ENCODE peak calls at places on chromosomes 2 and 18, in nine cellular contexts. A, D, S, F, T, G, O, Q and N are unnamed samples.

GRCh38 chr18:33440011-33440383 is 524 bp downstream of the CCDC178 start:
- DNase-seq in T (no peak), D (no peak), A (no peak), Q (peak; percentile 83), O (peak; percentile 46), F (peak; percentile 45), S (peak; percentile 8), G (no peak), N (no peak)

GRCh38 chr2:215626812-215627281 is 191.0 kb upstream of the FN1 start:
- DNase-seq in F (no peak), S (no peak), D (no peak), O (peak; percentile 79), A (no peak), Q (no peak), T (no peak), G (no peak), N (no peak)

GRCh38 chr2:51921076-51921475 is 889.1 kb upstream of the NRXN1 start:
- DNase-seq in A (no peak), Q (no peak), S (no peak), O (no peak), T (no peak), F (no peak), D (no peak), G (no peak), N (no peak)

GRCh38 chr2:60079562-60079961 is 473.9 kb downstream of the BCL11A start:
- DNase-seq in O (no peak), S (no peak), T (no peak), A (no peak), F (no peak), G (no peak), Q (no peak), D (no peak), N (no peak)

GRCh38 chr2:110903548-110903947 is 171.2 kb downstream of the ACOXL start:
- DNase-seq in S (no peak), F (no peak), G (no peak), O (no peak), T (no peak), A (peak; percentile 51), Q (no peak), D (no peak), N (no peak)

GRCh38 chr18:62578980-62579511 is 56.2 kb downstream of the ZCCHC2 start:
- DNase-seq in T (no peak), A (no peak), F (no peak), S (no peak), Q (no peak), D (no peak), O (peak; percentile 28), G (no peak), N (no peak)

GRCh38 chr2:10256525-10257031 is 46.1 kb upstream of the HPCAL1 start:
- DNase-seq in T (no peak), Q (no peak), G (no peak), F (no peak), D (no peak), A (no peak), O (no peak), S (no peak), N (no peak)

GRCh38 chr2:166106431-166107015 is 21.3 kb downstream of the SCN1A start:
- DNase-seq in D (no peak), Q (peak; percentile 63), S (peak; percentile 17), A (no peak), T (no peak), O (peak; percentile 68), G (no peak), F (no peak), N (no peak)

GRCh38 chr18:7084766-7085080 is 32.9 kb downstream of the LAMA1 start:
- DNase-seq in T (no peak), D (no peak), O (no peak), F (no peak), A (no peak), Q (no peak), S (no peak), G (no peak), N (no peak)

GRCh38 chr2:79219383-79219988 is 59.9 kb upstream of the REG3A start:
- DNase-seq in G (peak; percentile 8), T (peak; percentile 8), D (no peak), Q (peak; percentile 74), O (peak; percentile 7), S (peak; percentile 73), A (peak; percentile 80), F (no peak), N (no peak)

GRCh38 chr2:136008205-136008865 is 22.9 kb upstream of the DARS1 start:
- DNase-seq in G (no peak), F (peak; percentile 54), O (no peak), D (peak; percentile 19), T (no peak), A (peak; percentile 85), S (no peak), Q (no peak), N (peak; percentile 81)

GRCh38 chr18:12741351-12741750 is 38.5 kb downstream of the PSMG2 start:
- DNase-seq in S (no peak), D (no peak), O (no peak), Q (no peak), A (no peak), G (no peak), T (peak; percentile 94), F (no peak), N (no peak)

GRCh38 chr18:45957100-45957499 is 10.0 kb downstream of the EPG5 start:
- DNase-seq in G (no peak), A (no peak), D (no peak), O (no peak), F (no peak), Q (no peak), S (no peak), T (no peak), N (no peak)

GRCh38 chr18:62939433-62939832 is 224.1 kb downstream of the PHLPP1 start:
- DNase-seq in D (no peak), O (peak; percentile 82), T (no peak), F (no peak), A (no peak), S (peak; percentile 13), Q (no peak), G (no peak), N (no peak)

GRCh38 chr2:105249891-105250290 is 8.3 kb downstream of the GPR45 start:
- DNase-seq in O (no peak), G (no peak), D (no peak), Q (no peak), A (no peak), F (no peak), T (no peak), S (no peak), N (no peak)

GRCh38 chr18:11995445-11996189 is 14.3 kb downstream of the IMPA2 start:
- DNase-seq in G (no peak), O (peak; percentile 82), F (peak; percentile 79), S (peak; percentile 76), Q (peak; percentile 80), T (peak; percentile 59), D (peak; percentile 60), A (peak; percentile 89), N (peak; percentile 71)

GRCh38 chr2:192719630-192720029 is 524.9 kb upstream of the TMEFF2 start:
- DNase-seq in D (no peak), F (no peak), Q (no peak), A (no peak), O (no peak), T (no peak), S (no peak), G (no peak), N (no peak)

DNA sequence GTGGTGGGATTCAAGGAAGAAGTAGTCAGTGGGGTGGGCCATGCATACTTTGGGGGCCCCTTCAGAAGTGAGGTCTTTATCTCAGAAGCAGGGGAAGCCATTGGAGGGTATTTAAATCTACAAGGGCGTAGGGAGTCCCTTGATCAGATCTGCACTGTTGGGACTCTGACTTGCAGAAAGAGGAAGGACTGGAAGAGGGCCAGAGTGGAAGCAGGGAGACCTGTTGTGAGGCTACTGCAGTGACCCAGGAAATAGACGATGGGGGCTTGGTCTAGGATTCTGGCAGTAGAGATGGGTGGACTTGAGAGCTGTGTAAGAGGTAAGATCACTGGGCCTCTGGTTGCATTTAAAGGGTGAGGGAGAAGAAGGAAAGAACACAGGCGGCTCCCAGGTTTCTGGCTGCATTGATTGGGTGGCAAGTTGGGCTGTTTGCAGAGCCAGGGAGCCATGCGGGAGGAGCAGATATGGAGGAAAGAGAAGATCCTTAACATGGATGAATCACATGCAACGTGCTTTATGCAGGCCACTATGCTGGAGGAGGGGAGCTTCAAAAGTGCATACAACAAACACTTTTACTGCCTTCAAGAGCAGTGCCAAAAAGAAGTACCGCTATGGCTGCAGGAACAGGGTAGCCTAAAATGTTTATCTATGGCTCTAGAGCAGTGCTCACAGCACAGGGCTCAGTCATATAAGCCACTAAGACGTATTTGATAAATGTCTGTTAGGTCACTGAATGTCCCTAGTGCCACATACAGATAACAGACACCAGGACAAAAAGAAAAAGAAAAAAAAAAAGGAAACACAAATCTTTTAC is 2.3 kb downstream of the SFXN5 start:
- DNase-seq in S (no peak), G (no peak), T (no peak), O (no peak), Q (no peak), F (no peak), A (no peak), D (no peak), N (no peak)
- H3K9me3 ChIP-seq in S (no peaks in the 10 kb centered on the region), G (no peaks in the 10 kb centered on the region), T (peaks cover 2% of the 10 kb centered on the region), O (no peaks in the 10 kb centered on the region), Q (no peaks in the 10 kb centered on the region), F (no peaks in the 10 kb centered on the region), A (no peaks in the 10 kb centered on the region), D (no peaks in the 10 kb centered on the region), N (no peaks in the 10 kb centered on the region)

DNA sequence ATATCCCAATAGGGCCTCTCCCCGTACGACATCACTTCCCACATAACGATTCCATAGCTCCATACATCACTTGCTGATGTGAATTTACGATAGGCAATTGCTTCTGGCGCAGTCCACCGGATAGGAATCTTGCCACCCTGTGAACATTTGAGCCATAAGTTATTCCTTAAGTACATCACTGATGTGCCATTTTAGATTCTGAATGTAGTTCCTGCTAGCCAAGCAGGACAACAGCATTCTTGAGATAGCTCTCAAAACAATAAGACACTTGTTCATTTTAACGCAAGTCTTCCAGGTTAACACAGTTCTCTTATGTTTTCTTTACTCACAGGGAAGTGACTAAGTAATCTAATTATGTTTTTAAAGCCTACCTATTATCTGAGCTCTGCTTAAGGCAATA is 137.9 kb downstream of the EPHA4 start:
- DNase-seq in F (no peak), O (peak; percentile 64), A (no peak), T (no peak), Q (no peak), G (no peak), D (no peak), S (no peak), N (no peak)
- H3K4me1 ChIP-seq in F (no peaks in the 10 kb centered on the region), O (peaks cover 22% of the 10 kb centered on the region), A (no peaks in the 10 kb centered on the region), T (no peaks in the 10 kb centered on the region), Q (peaks cover 6% of the 10 kb centered on the region), G (no peaks in the 10 kb centered on the region), D (no peaks in the 10 kb centered on the region), S (no peaks in the 10 kb centered on the region), N (no peaks in the 10 kb centered on the region)

DNA sequence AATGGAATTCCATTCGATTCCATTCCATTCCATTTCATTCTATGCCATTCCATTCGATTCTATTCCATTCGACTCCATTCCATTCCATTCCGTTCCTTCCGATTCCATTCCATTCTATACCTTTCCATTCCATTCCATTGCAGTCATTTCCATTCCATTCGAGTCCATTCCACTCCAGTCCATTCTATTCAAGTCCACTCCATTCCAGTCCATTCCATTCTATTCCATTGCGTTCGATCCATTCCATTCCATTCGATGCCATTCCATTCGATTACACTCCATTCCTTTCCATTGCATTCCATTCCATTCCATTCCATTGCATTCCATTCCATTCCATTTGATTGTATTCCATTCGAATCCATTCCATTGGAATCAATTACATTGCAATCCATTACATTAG is 1119.8 kb downstream of the RPIA start:
- DNase-seq in S (no peak), G (no peak), T (no peak), Q (no peak), O (no peak), D (no peak), A (no peak), F (no peak), N (no peak)
- H3K9me3 ChIP-seq in S (peaks cover 61% of the 10 kb centered on the region), G (peaks cover 4% of the 10 kb centered on the region), T (peaks cover 4% of the 10 kb centered on the region), Q (peaks cover 74% of the 10 kb centered on the region), O (peaks cover 43% of the 10 kb centered on the region), D (peaks cover 55% of the 10 kb centered on the region), A (no peaks in the 10 kb centered on the region), F (peaks cover 63% of the 10 kb centered on the region), N (peaks cover 27% of the 10 kb centered on the region)

GRCh38 chr2:30218814-30219213 is 12.5 kb upstream of the LBH start:
- DNase-seq in Q (no peak), A (no peak), F (no peak), O (no peak), T (peak; percentile 98), S (no peak), G (no peak), D (no peak), N (no peak)
- H3K4me1 ChIP-seq in Q (peaks cover 9% of the 10 kb centered on the region), A (peaks cover 7% of the 10 kb centered on the region), F (no peaks in the 10 kb centered on the region), O (no peaks in the 10 kb centered on the region), T (peaks cover 19% of the 10 kb centered on the region), S (peaks cover 21% of the 10 kb centered on the region), G (peaks cover 19% of the 10 kb centered on the region), D (no peaks in the 10 kb centered on the region), N (peaks cover 22% of the 10 kb centered on the region)